ENCODE peak calls at places on chromosomes 4 and X, in six cellular contexts. One of them, this sample, is unnamed.

GRCh38 chr4:53908661-53909078 is 155.7 kb downstream of the CHIC2 start:
- DNase-seq in WERI-Rb-1: no peak
- DNase-seq in neural progenitor cell: peak
- DNase-seq in tibial nerve: no peak
- DNase-seq in coronary artery: no peak
- DNase-seq in stomach: peak
- DNase-seq in this sample: peak

GRCh38 chr4:94455081-94455480 is 3.3 kb downstream of the PDLIM5 start:
- DNase-seq in tibial nerve: no peak
- DNase-seq in coronary artery: peak
- DNase-seq in neural progenitor cell: no peak
- DNase-seq in stomach: peak
- DNase-seq in WERI-Rb-1: no peak
- DNase-seq in this sample: peak

GRCh38 chr4:164734476-164734875 is 19.5 kb upstream of the SMIM31 start:
- DNase-seq in neural progenitor cell: no peak
- DNase-seq in coronary artery: no peak
- DNase-seq in tibial nerve: no peak
- DNase-seq in stomach: no peak
- DNase-seq in WERI-Rb-1: peak
- DNase-seq in this sample: no peak

GRCh38 chr4:76718806-76719205 is 179.1 kb downstream of the SOWAHB start:
- DNase-seq in tibial nerve: no peak
- DNase-seq in WERI-Rb-1: peak
- DNase-seq in coronary artery: no peak
- DNase-seq in neural progenitor cell: peak
- DNase-seq in stomach: no peak
- DNase-seq in this sample: no peak

GRCh38 chr4:162274354-162274753 is 110.6 kb upstream of the FSTL5 start:
- DNase-seq in tibial nerve: no peak
- DNase-seq in stomach: peak
- DNase-seq in coronary artery: no peak
- DNase-seq in neural progenitor cell: no peak
- DNase-seq in WERI-Rb-1: no peak
- DNase-seq in this sample: no peak

GRCh38 chr4:153060191-153060590 is 124.1 kb downstream of the FHDC1 start:
- DNase-seq in neural progenitor cell: no peak
- DNase-seq in coronary artery: no peak
- DNase-seq in WERI-Rb-1: peak
- DNase-seq in stomach: no peak
- DNase-seq in tibial nerve: no peak
- DNase-seq in this sample: no peak

GRCh38 chrX:71210829-71211228 is 12.2 kb upstream of the GJB1 start:
- DNase-seq in neural progenitor cell: no peak
- DNase-seq in coronary artery: no peak
- DNase-seq in stomach: no peak
- DNase-seq in tibial nerve: no peak
- DNase-seq in WERI-Rb-1: no peak
- DNase-seq in this sample: no peak

GRCh38 chrX:9847071-9847470 is 60.8 kb downstream of the SHROOM2 start:
- DNase-seq in tibial nerve: no peak
- DNase-seq in neural progenitor cell: no peak
- DNase-seq in WERI-Rb-1: no peak
- DNase-seq in coronary artery: no peak
- DNase-seq in stomach: no peak
- DNase-seq in this sample: no peak

GRCh38 chrX:51860679-51861078 is 32.7 kb upstream of the MAGED1 start:
- DNase-seq in stomach: no peak
- DNase-seq in WERI-Rb-1: peak
- DNase-seq in tibial nerve: no peak
- DNase-seq in neural progenitor cell: peak
- DNase-seq in coronary artery: no peak
- DNase-seq in this sample: no peak

GRCh38 chrX:3576886-3577516 is 136.4 kb downstream of the PRKX start:
- DNase-seq in WERI-Rb-1: no peak
- DNase-seq in coronary artery: no peak
- DNase-seq in neural progenitor cell: no peak
- DNase-seq in stomach: no peak
- DNase-seq in tibial nerve: no peak
- DNase-seq in this sample: no peak

GRCh38 chrX:151789179-151789800 is 54.7 kb downstream of the CNGA2 start:
- DNase-seq in neural progenitor cell: no peak
- DNase-seq in tibial nerve: peak
- DNase-seq in coronary artery: no peak
- DNase-seq in WERI-Rb-1: no peak
- DNase-seq in stomach: peak
- DNase-seq in this sample: peak

GRCh38 chr4:152399246-152399645 is 136.6 kb downstream of the FBXW7 start:
- DNase-seq in neural progenitor cell: no peak
- DNase-seq in tibial nerve: no peak
- DNase-seq in WERI-Rb-1: no peak
- DNase-seq in stomach: no peak
- DNase-seq in coronary artery: no peak
- DNase-seq in this sample: no peak

GRCh38 chr4:26821677-26822503 is 38.8 kb upstream of the STIM2 start:
- DNase-seq in tibial nerve: no peak
- DNase-seq in neural progenitor cell: no peak
- DNase-seq in stomach: no peak
- DNase-seq in coronary artery: no peak
- DNase-seq in WERI-Rb-1: no peak
- DNase-seq in this sample: no peak

GRCh38 chr4:121701263-121701662 is 4.5 kb upstream of the ANXA5 start:
- DNase-seq in tibial nerve: no peak
- DNase-seq in coronary artery: no peak
- DNase-seq in neural progenitor cell: no peak
- DNase-seq in stomach: no peak
- DNase-seq in WERI-Rb-1: no peak
- DNase-seq in this sample: no peak

GRCh38 chr4:121697626-121698025 is 846 bp upstream of the ANXA5 start:
- DNase-seq in neural progenitor cell: no peak
- DNase-seq in coronary artery: no peak
- DNase-seq in tibial nerve: no peak
- DNase-seq in stomach: no peak
- DNase-seq in WERI-Rb-1: no peak
- DNase-seq in this sample: no peak

GRCh38 chr4:121696140-121696640 is 590 bp downstream of the ANXA5 start:
- DNase-seq in coronary artery: peak
- DNase-seq in tibial nerve: peak
- DNase-seq in stomach: peak
- DNase-seq in WERI-Rb-1: peak
- DNase-seq in neural progenitor cell: peak
- DNase-seq in this sample: peak

GRCh38 chr4:121696641-121697461 is at the start of gene ANXA5:
- DNase-seq in neural progenitor cell: peak
- DNase-seq in coronary artery: peak
- DNase-seq in WERI-Rb-1: peak
- DNase-seq in stomach: peak
- DNase-seq in tibial nerve: peak
- DNase-seq in this sample: peak

DNA sequence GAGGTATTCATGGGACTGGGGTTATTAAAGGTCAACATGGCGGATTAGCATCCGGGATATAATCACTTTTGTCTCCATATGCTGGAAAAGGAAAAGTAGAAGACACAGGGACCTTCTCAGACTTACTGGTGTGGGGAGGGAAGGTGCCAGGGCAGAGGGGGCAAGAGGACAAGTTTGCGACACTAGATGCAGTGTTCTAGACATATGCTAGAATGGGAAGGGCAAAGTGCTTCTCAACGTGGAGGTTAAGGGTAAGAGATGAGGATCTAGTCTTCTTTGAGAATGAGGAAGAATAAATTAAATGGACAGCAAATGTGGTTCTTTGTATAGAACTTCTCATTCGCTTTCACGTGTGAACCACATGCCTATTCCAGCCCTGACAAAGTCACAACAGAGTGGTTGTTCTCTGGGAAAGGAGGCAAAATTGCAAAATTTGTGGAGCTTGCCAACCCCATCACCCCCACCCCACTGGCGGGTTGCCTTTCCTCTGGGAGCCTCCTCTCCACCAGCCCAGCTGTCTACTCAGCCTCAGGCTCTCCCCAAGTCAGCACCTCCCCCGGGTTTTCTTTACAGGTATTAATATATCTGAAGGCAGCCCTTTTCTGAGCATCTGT is 1.4 kb upstream of the ANXA5 start:
- DNase-seq in stomach: no peak
- DNase-seq in coronary artery: no peak
- DNase-seq in tibial nerve: no peak
- DNase-seq in neural progenitor cell: no peak
- DNase-seq in WERI-Rb-1: peak
- DNase-seq in this sample: no peak
- H3K4me3 ChIP-seq in stomach: no peak
- H3K4me3 ChIP-seq in coronary artery: no peak
- H3K4me3 ChIP-seq in tibial nerve: peak
- H3K4me3 ChIP-seq in neural progenitor cell: no peak
- H3K4me3 ChIP-seq in WERI-Rb-1: peak
- H3K4me3 ChIP-seq in this sample: no peak

DNA sequence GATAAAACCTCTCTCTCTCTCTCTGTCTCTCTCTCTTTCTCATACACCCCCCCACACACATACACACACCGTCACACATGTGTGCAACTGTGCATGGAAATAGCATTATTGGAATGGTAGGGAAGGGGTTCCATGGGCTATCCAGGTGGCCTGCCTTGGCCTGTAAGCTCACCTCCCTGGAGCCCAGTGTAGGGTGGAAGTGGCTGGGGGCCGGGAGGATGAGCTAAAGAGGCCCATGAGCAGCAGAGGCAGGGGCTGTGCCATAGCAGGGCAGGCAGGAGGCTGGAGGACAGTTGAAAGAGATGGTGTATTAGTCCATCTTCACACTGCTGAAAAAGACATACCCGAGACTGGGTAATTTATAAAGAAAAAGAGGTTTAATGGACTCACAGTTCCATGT is 74.2 kb downstream of the CYTL1 start:
- DNase-seq in neural progenitor cell: no peak
- DNase-seq in WERI-Rb-1: no peak
- DNase-seq in tibial nerve: no peak
- DNase-seq in coronary artery: no peak
- DNase-seq in stomach: no peak
- DNase-seq in this sample: no peak
- TF ChIP-seq CTCF in neural progenitor cell: no peak
- TF ChIP-seq CTCF in WERI-Rb-1: no peak
- TF ChIP-seq CTCF in tibial nerve: no peak
- TF ChIP-seq CTCF in coronary artery: no peak
- TF ChIP-seq CTCF in stomach: no peak
- TF ChIP-seq CTCF in this sample: no peak

GRCh38 chrX:98506907-98507306 is 1623.2 kb downstream of the RPA4 start:
- DNase-seq in neural progenitor cell: no peak
- DNase-seq in tibial nerve: no peak
- DNase-seq in coronary artery: no peak
- DNase-seq in stomach: no peak
- DNase-seq in WERI-Rb-1: no peak
- DNase-seq in this sample: no peak

DNA sequence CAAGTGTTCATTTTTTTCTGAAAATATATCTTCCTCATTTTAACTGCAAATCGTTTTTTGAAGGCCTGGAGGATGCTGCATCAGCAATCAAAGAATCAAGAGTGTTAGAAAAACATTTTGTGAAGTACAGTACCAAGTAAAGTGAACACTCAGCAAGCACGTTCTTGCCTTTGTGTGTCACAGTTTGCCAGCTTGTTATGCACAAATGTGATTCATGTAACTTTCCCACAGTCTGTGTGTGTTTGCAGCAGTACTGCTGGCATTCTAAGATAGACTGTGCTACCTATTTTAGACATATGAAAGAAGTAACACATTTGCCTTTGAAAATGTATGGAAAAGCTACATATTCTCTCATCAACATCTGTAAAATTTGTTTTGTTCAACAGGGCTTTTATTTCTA is 1617.7 kb downstream of the RPA4 start:
- DNase-seq in WERI-Rb-1: no peak
- DNase-seq in stomach: no peak
- DNase-seq in neural progenitor cell: no peak
- DNase-seq in coronary artery: no peak
- DNase-seq in tibial nerve: no peak
- DNase-seq in this sample: no peak
- H3K4me3 ChIP-seq in WERI-Rb-1: no peak
- H3K4me3 ChIP-seq in stomach: no peak
- H3K4me3 ChIP-seq in neural progenitor cell: no peak
- H3K4me3 ChIP-seq in coronary artery: no peak
- H3K4me3 ChIP-seq in tibial nerve: no peak
- H3K4me3 ChIP-seq in this sample: no peak

GRCh38 chr4:71188197-71188625 is 150.6 kb upstream of the SLC4A4 start:
- DNase-seq in coronary artery: no peak
- DNase-seq in stomach: no peak
- DNase-seq in tibial nerve: no peak
- DNase-seq in WERI-Rb-1: no peak
- DNase-seq in neural progenitor cell: peak
- DNase-seq in this sample: no peak
- TF ChIP-seq CTCF in coronary artery: no peak
- TF ChIP-seq CTCF in stomach: no peak
- TF ChIP-seq CTCF in tibial nerve: no peak
- TF ChIP-seq CTCF in WERI-Rb-1: no peak
- TF ChIP-seq CTCF in neural progenitor cell: no peak
- TF ChIP-seq CTCF in this sample: no peak

GRCh38 chr4:180962268-180962667 is 1280.9 kb upstream of the TENM3 start:
- DNase-seq in neural progenitor cell: no peak
- DNase-seq in stomach: no peak
- DNase-seq in WERI-Rb-1: no peak
- DNase-seq in tibial nerve: no peak
- DNase-seq in coronary artery: no peak
- DNase-seq in this sample: no peak

GRCh38 chr4:180973894-180974293 is 1269.3 kb upstream of the TENM3 start:
- DNase-seq in tibial nerve: no peak
- DNase-seq in stomach: no peak
- DNase-seq in coronary artery: no peak
- DNase-seq in neural progenitor cell: no peak
- DNase-seq in WERI-Rb-1: no peak
- DNase-seq in this sample: no peak

GRCh38 chr4:180967936-180968335 is 1275.3 kb upstream of the TENM3 start:
- DNase-seq in coronary artery: no peak
- DNase-seq in WERI-Rb-1: no peak
- DNase-seq in neural progenitor cell: no peak
- DNase-seq in tibial nerve: no peak
- DNase-seq in stomach: no peak
- DNase-seq in this sample: no peak
- H3K4me3 ChIP-seq in coronary artery: no peak
- H3K4me3 ChIP-seq in WERI-Rb-1: no peak
- H3K4me3 ChIP-seq in neural progenitor cell: no peak
- H3K4me3 ChIP-seq in tibial nerve: no peak
- H3K4me3 ChIP-seq in stomach: no peak
- H3K4me3 ChIP-seq in this sample: no peak

GRCh38 chr4:146098397-146098796 is 77.1 kb upstream of the LSM6 start:
- DNase-seq in neural progenitor cell: no peak
- DNase-seq in stomach: no peak
- DNase-seq in WERI-Rb-1: no peak
- DNase-seq in tibial nerve: no peak
- DNase-seq in coronary artery: no peak
- DNase-seq in this sample: no peak
- TF ChIP-seq CTCF in neural progenitor cell: no peak
- TF ChIP-seq CTCF in stomach: no peak
- TF ChIP-seq CTCF in WERI-Rb-1: no peak
- TF ChIP-seq CTCF in tibial nerve: no peak
- TF ChIP-seq CTCF in coronary artery: no peak
- TF ChIP-seq CTCF in this sample: no peak

This sample was measured in right atrium auricular region.